ENCODE peak calls at places on chromosome 20, in four cellular contexts. V is fibroblast of lung, D is K562, P is H1. A is an unnamed sample.

GRCh38 chr20:17725094-17725835 is 25.5 kb downstream of the BANF2 start:
- DNase-seq in V (no peak), D (no peak), P (no peak), A (no peak)

GRCh38 chr20:56212071-56212470 is 36.5 kb upstream of the MC3R start:
- DNase-seq in V (no peak), D (no peak), P (no peak), A (no peak)

GRCh38 chr20:43383026-43383795 is 74.5 kb upstream of the SRSF6 start:
- DNase-seq in V (no peak), D (no peak), P (no peak), A (no peak)

GRCh38 chr20:58944610-58945009 is 36.4 kb upstream of the NELFCD start:
- DNase-seq in V (no peak), D (no peak), P (no peak), A (no peak)

GRCh38 chr20:1894951-1895673 is at the start of gene SIRPA:
- DNase-seq in V (peak), D (peak), P (peak), A (peak)

GRCh38 chr20:47680804-47681529 is 104.3 kb downstream of the SULF2 start:
- DNase-seq in V (no peak), D (no peak), P (no peak), A (no peak)

GRCh38 chr20:63756648-63756991 is 17.0 kb downstream of the SLC2A4RG start:
- DNase-seq in V (no peak), D (no peak), P (no peak), A (no peak)

GRCh38 chr20:50277064-50277415 is 86.4 kb downstream of the CEBPB start:
- DNase-seq in V (no peak), D (no peak), P (no peak), A (no peak)

GRCh38 chr20:650954-651353 is 2.0 kb downstream of the SRXN1 start:
- DNase-seq in V (no peak), D (no peak), P (no peak), A (no peak)

GRCh38 chr20:50776122-50776795 is 18.6 kb upstream of the BCAS4 start:
- DNase-seq in V (no peak), D (no peak), P (no peak), A (no peak)

GRCh38 chr20:2693286-2693995 is 861 bp downstream of the EBF4 start:
- DNase-seq in V (peak), D (peak), P (peak), A (no peak)

GRCh38 chr20:34863421-34863965 is 9.2 kb downstream of the GGT7 start:
- DNase-seq in V (no peak), D (no peak), P (peak), A (no peak)

GRCh38 chr20:58967652-58968429 is 13.2 kb upstream of the NELFCD start:
- DNase-seq in V (no peak), D (no peak), P (no peak), A (no peak)

GRCh38 chr20:41011551-41012067 is 17.0 kb upstream of the TOP1 start:
- DNase-seq in V (no peak), D (no peak), P (no peak), A (no peak)

GRCh38 chr20:32355417-32355841 is 2.7 kb upstream of the ASXL1 start:
- DNase-seq in V (no peak), D (no peak), P (no peak), A (no peak)

GRCh38 chr20:3000852-3001523 is 42.4 kb upstream of the GNRH2 start:
- DNase-seq in V (peak), D (peak), P (no peak), A (no peak)

GRCh38 chr20:14631011-14631410 is 293.6 kb upstream of the FLRT3 start:
- DNase-seq in V (no peak), D (no peak), P (no peak), A (peak)

GRCh38 chr20:20096421-20096820 is 44.1 kb downstream of the CFAP61 start:
- DNase-seq in V (no peak), D (no peak), P (no peak), A (no peak)

GRCh38 chr20:47358672-47359532 is 2.4 kb upstream of the ZMYND8 start:
- DNase-seq in V (peak), D (peak), P (no peak), A (peak)

GRCh38 chr20:47102629-47103028 is 208.0 kb downstream of the EYA2 start:
- DNase-seq in V (no peak), D (no peak), P (no peak), A (no peak)

GRCh38 chr20:51258582-51259175 is 235.8 kb upstream of the KCNG1 start:
- DNase-seq in V (no peak), D (no peak), P (no peak), A (no peak)

GRCh38 chr20:47606414-47607207 is 104.9 kb downstream of the NCOA3 start:
- DNase-seq in V (no peak), D (no peak), P (no peak), A (no peak)

GRCh38 chr20:16106191-16106849 is 466.9 kb downstream of the KIF16B start:
- DNase-seq in V (no peak), D (no peak), P (no peak), A (no peak)

GRCh38 chr20:61271273-61272221 is 19.5 kb downstream of the CDH4 start:
- DNase-seq in V (peak), D (no peak), P (no peak), A (no peak)

GRCh38 chr20:2249935-2250334 is 45.9 kb upstream of the TGM3 start:
- DNase-seq in V (no peak), D (no peak), P (no peak), A (no peak)

GRCh38 chr20:45835230-45836224 is 1.9 kb downstream of the SNX21 start:
- DNase-seq in V (peak), D (peak), P (no peak), A (no peak)

GRCh38 chr20:17491488-17491887 is 39.7 kb downstream of the BFSP1 start:
- DNase-seq in V (no peak), D (no peak), P (no peak), A (no peak)

GRCh38 chr20:2140561-2140960 is 38.9 kb downstream of the STK35 start:
- DNase-seq in V (peak), D (no peak), P (no peak), A (peak)

GRCh38 chr20:35307666-35308653 is 15.7 kb upstream of the FAM83C start:
- DNase-seq in V (peak), D (no peak), P (no peak), A (no peak)

GRCh38 chr20:47355489-47356219 is 845 bp downstream of the ZMYND8 start:
- DNase-seq in V (no peak), D (no peak), P (no peak), A (peak)

GRCh38 chr20:20102859-20103258 is 50.5 kb downstream of the CFAP61 start:
- DNase-seq in V (no peak), D (no peak), P (no peak), A (no peak)

GRCh38 chr20:50575869-50576720 is 65.9 kb downstream of the PTPN1 start:
- DNase-seq in V (peak), D (peak), P (peak), A (peak)

GRCh38 chr20:63132131-63132714 is 83.7 kb downstream of the YTHDF1 start:
- DNase-seq in V (no peak), D (no peak), P (no peak), A (no peak)

GRCh38 chr20:46802696-46803445 is 91.8 kb upstream of the EYA2 start:
- DNase-seq in V (no peak), D (no peak), P (no peak), A (no peak)

GRCh38 chr20:7196481-7196880 is 429.0 kb downstream of the BMP2 start:
- DNase-seq in V (no peak), D (no peak), P (no peak), A (no peak)

GRCh38 chr20:62553838-62554161 is 78.0 kb upstream of the GATA5 start:
- DNase-seq in V (no peak), D (no peak), P (no peak), A (no peak)

GRCh38 chr20:36847710-36848040 is 28.3 kb upstream of the TLDC2 start:
- DNase-seq in V (peak), D (no peak), P (no peak), A (no peak)

GRCh38 chr20:60477958-60478357 is 519.7 kb downstream of the CDH26 start:
- DNase-seq in V (no peak), D (no peak), P (no peak), A (no peak)

GRCh38 chr20:23047738-23048214 is 1.7 kb downstream of the THBD start:
- DNase-seq in V (no peak), D (no peak), P (no peak), A (no peak)

GRCh38 chr20:23049201-23049932 is at the start of gene THBD:
- DNase-seq in V (peak), D (no peak), P (peak), A (peak)

GRCh38 chr20:23052904-23053303 is 3.4 kb upstream of the THBD start:
- DNase-seq in V (no peak), D (peak), P (no peak), A (no peak)

GRCh38 chr20:23050847-23051627 is 1.6 kb upstream of the THBD start:
- DNase-seq in V (peak), D (peak), P (peak), A (peak)

GRCh38 chr20:23049933-23050838 is 714 bp upstream of the THBD start:
- DNase-seq in V (peak), D (no peak), P (peak), A (peak)
- H3K4me3 ChIP-seq in V (peak), D (no peak), P (peak), A (peak)

DNA sequence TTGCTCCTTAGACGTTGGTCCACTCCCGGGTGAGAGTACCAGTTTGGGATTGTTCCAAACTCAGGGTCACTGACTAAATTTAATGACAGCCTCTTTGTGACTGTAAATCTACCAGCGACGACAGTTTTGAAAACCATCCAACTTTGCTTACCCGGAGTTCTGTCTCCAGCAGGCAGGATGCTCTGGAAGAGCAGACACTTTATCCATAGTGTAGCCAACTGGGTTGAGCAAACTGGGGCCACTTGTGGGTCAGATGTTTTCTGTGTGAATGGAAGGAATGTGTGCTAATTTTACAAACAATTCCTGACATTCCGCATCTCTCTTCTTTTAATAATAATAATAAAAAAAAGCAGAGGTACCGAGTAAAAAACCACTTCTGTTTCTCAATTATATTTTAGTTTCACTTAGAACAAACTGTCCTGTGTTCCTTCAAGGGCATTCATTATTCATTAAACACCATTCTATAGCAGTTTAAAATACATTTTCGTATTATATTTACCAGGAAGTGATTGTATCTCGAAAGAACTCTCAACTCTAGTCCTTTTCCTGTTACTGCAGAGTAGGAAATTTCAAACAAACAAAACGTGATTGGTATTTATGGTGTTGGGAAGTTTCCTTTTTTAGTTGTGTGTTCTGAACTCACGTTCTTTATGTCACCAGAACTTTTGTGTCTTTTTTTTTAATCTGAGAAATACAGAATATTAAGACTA is 139.7 kb upstream of the BTBD3 start:
- DNase-seq in V (peak), D (no peak), P (no peak), A (no peak)
- H3K9ac ChIP-seq in V (no peak), D (no peak), P (no peak), A (no peak)

GRCh38 chr20:57941121-57941522 is 231.3 kb upstream of the PMEPA1 start:
- DNase-seq in V (no peak), D (no peak), P (no peak), A (peak)

GRCh38 chr20:57936636-57937310 is 227.0 kb upstream of the PMEPA1 start:
- DNase-seq in V (no peak), D (no peak), P (no peak), A (no peak)

GRCh38 chr20:57940376-57940775 is 230.6 kb upstream of the PMEPA1 start:
- DNase-seq in V (no peak), D (no peak), P (no peak), A (no peak)

GRCh38 chr20:57939499-57939898 is 229.7 kb upstream of the PMEPA1 start:
- DNase-seq in V (no peak), D (no peak), P (no peak), A (no peak)

GRCh38 chr20:57938158-57939108 is 228.6 kb upstream of the PMEPA1 start:
- DNase-seq in V (no peak), D (no peak), P (no peak), A (no peak)
- TF ChIP-seq CTCF in V (no peak), D (no peak), P (peak), A (no peak)

GRCh38 chr20:22429175-22430153 is 154.9 kb downstream of the FOXA2 start:
- DNase-seq in V (no peak), D (no peak), P (no peak), A (no peak)
- H3K4me3 ChIP-seq in V (no peak), D (no peak), P (no peak), A (no peak)

DNA sequence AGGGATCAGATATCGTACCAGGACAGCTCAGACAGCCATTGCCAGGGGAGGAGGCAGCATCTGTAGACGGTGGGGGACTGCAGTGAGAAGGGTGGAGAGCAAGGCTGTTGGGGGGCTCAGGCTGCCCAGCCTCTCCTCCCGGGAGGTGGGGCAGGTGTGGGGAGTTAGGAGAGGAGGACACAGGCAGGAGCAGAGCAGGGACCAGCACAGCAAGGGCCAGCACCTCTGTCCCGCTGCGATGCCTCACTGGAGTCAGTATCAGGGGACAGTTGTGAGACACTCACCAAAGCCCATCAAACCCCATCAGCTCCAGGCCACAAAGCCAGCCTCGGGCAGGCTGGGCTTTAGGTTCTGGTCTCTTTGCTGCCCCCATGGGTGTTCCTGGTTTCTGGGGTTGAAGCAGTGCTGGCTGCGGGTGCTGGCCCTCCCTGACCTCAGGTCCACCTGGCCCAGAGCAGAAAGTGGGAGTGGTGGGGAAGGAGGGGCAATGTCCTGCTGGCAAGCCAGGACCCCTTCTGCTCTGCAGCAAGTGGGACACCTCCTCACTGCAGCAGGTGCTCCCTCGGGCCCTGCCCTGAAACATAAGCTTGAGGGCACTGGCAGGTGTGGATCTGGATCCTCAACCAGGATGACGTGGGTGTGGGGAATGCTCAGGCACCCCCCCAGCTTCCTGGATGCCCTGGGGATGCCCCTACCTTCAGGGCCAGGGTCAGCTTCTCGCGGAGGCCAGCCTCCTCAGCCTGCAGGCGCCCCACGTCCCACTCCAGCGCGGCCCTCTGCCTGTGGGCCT is 83.4 kb downstream of the GINS1 start:
- DNase-seq in V (no peak), D (no peak), P (no peak), A (no peak)
- H3K9ac ChIP-seq in V (no peak), D (no peak), P (no peak), A (no peak)

GRCh38 chr20:23048283-23049200 is 930 bp downstream of the THBD start:
- DNase-seq in V (peak), D (no peak), P (peak), A (peak)
- TF ChIP-seq CTCF in V (peak), D (no peak), P (peak), A (peak)

GRCh38 chr20:38372830-38373229 is 26.5 kb downstream of the LBP start:
- DNase-seq in V (no peak), D (no peak), P (no peak), A (no peak)

GRCh38 chr20:38373231-38373867 is 27.1 kb downstream of the LBP start:
- DNase-seq in V (no peak), D (no peak), P (no peak), A (no peak)

GRCh38 chr20:38373898-38374297 is 27.6 kb downstream of the LBP start:
- DNase-seq in V (no peak), D (no peak), P (no peak), A (no peak)

GRCh38 chr20:38369387-38369786 is 23.1 kb downstream of the LBP start:
- DNase-seq in V (no peak), D (peak), P (no peak), A (no peak)
- H3K4me3 ChIP-seq in V (no peak), D (no peak), P (peak), A (no peak)

A was measured in colonic mucosa.